ENCODE peak calls at places on chromosomes 7 and 10, in six cellular contexts. Q is frontal cortex; F is kidney glomerular epithelial cell; J is HuH-7.5; X is Daoy; O is activated CD8-positive, alpha-beta memory T cell treated with anti-CD3 and anti-CD28 coated beads, Interleukin-2, amount 50 U/mL, for 48 hours. K is an unnamed sample.
A peak's percentile ranks its signal among the peaks of the same experiment; 100 is the strongest.

GRCh38 chr7:157588271-157588589 is 251.4 kb downstream of the DNAJB6 start:
- DNase-seq in J (no peak), F (no peak), Q (no peak), X (no peak), O (no peak), K (no peak)

GRCh38 chr10:28293238-28294168 is 9.4 kb downstream of the MPP7 start:
- DNase-seq in J (no peak), X (no peak), Q (no peak), F (no peak), O (no peak), K (no peak)

GRCh38 chr10:360653-361052 is 225.4 kb downstream of the ZMYND11 start:
- DNase-seq in J (no peak), X (no peak), O (no peak), Q (no peak), F (no peak), K (no peak)

GRCh38 chr7:83267141-83267631 is 104.5 kb upstream of the PCLO start:
- DNase-seq in J (no peak), Q (no peak), X (no peak), F (peak; percentile 80), O (no peak), K (no peak)

GRCh38 chr10:70576803-70577517 is 25.6 kb downstream of the PRF1 start:
- DNase-seq in O (no peak), J (no peak), X (peak; percentile 35), F (peak; percentile 45), Q (no peak), K (no peak)

GRCh38 chr10:63209703-63210102 is 76.6 kb downstream of the NRBF2 start:
- DNase-seq in J (no peak), F (no peak), O (no peak), Q (no peak), X (no peak), K (peak; percentile 24)

GRCh38 chr7:55128693-55129394 is 110.0 kb downstream of the EGFR start:
- DNase-seq in J (no peak), X (peak; percentile 63), O (no peak), Q (no peak), F (no peak), K (no peak)

GRCh38 chr10:122013311-122013780 is 24.4 kb downstream of the TACC2 start:
- DNase-seq in J (no peak), Q (no peak), F (no peak), X (no peak), O (no peak), K (no peak)

GRCh38 chr7:129781128-129781855 is 169.8 kb downstream of the NRF1 start:
- DNase-seq in X (peak; percentile 50), O (peak; percentile 61), F (no peak), Q (no peak), J (peak; percentile 70), K (no peak)

K was measured in dermis blood vessel endothelial cell.